ENCODE peak calls at places on chromosomes 4 and X, in seven cellular contexts. H is ovary, O is keratinocyte, S is K562, D is upper lobe of right lung, I is PC-3, Y is endodermal cell. V is an unnamed sample.
A peak's percentile ranks its signal among the peaks of the same experiment; 100 is the strongest.

GRCh38 chrX:118847676-118848075 is 24.1 kb downstream of the ZCCHC12 start:
- DNase-seq in H (no peak), O (no peak), S (peak; percentile 58), D (no peak), I (peak; percentile 80), Y (no peak), V (no peak)

GRCh38 chr4:139901516-139902327 is 236.1 kb downstream of the MGST2 start:
- DNase-seq in H (no peak), O (no peak), S (no peak), D (no peak), I (peak; percentile 33), Y (no peak), V (no peak)

GRCh38 chr4:37453004-37453360 is 208.4 kb downstream of the NWD2 start:
- DNase-seq in H (no peak), O (peak; percentile 23), S (peak; percentile 47), D (no peak), I (peak; percentile 87), Y (peak; percentile 86), V (peak; percentile 88)

GRCh38 chr4:42412251-42412650 is 15.0 kb downstream of the SHISA3 start:
- DNase-seq in H (no peak), O (no peak), S (no peak), D (no peak), I (peak; percentile 89), Y (no peak), V (no peak)

GRCh38 chrX:134932528-134933217 is 58.1 kb upstream of the SMIM10 start:
- DNase-seq in H (no peak), O (no peak), S (no peak), D (no peak), I (peak; percentile 56), Y (no peak), V (no peak)

GRCh38 chr4:68349361-68350360 is at the start of gene YTHDC1:
- DNase-seq in H (peak; percentile 96), O (peak; percentile 58), S (peak; percentile 92), D (peak; percentile 98), I (peak; percentile 99), Y (peak; percentile 97), V (peak; percentile 98)

GRCh38 chr4:65592089-65592488 is 78.2 kb downstream of the EPHA5 start:
- DNase-seq in H (no peak), O (no peak), S (no peak), D (no peak), I (no peak), Y (peak; percentile 68), V (no peak)

GRCh38 chr4:138645289-138645688 is 370.3 kb upstream of the NOCT start:
- DNase-seq in H (no peak), O (no peak), S (no peak), D (no peak), I (peak; percentile 71), Y (no peak), V (no peak)

GRCh38 chr4:52643846-52644245 is 15.3 kb downstream of the USP46 start:
- DNase-seq in H (no peak), O (no peak), S (no peak), D (peak; percentile 75), I (peak; percentile 45), Y (no peak), V (peak; percentile 88)

GRCh38 chr4:95387719-95388118 is 161.1 kb downstream of the UNC5C start:
- DNase-seq in H (no peak), O (no peak), S (no peak), D (no peak), I (no peak), Y (no peak), V (no peak)

GRCh38 chrX:80174925-80175574 is 160.5 kb downstream of the TBX22 start:
- DNase-seq in H (no peak), O (no peak), S (no peak), D (no peak), I (peak; percentile 68), Y (no peak), V (peak; percentile 15)

GRCh38 chr4:52076731-52077130 is 25.6 kb downstream of the SPATA18 start:
- DNase-seq in H (peak; percentile 20), O (no peak), S (no peak), D (no peak), I (no peak), Y (peak; percentile 90), V (peak; percentile 15)

GRCh38 chrX:17813277-17813676 is 47.8 kb downstream of the RAI2 start:
- DNase-seq in H (no peak), O (no peak), S (no peak), D (no peak), I (no peak), Y (no peak), V (no peak)

GRCh38 chrX:136397001-136397400 is 90.7 kb upstream of the BRS3 start:
- DNase-seq in H (no peak), O (no peak), S (no peak), D (no peak), I (peak; percentile 85), Y (peak; percentile 49), V (no peak)

GRCh38 chr4:26239796-26240195 is 81.0 kb upstream of the RBPJ start:
- DNase-seq in H (no peak), O (no peak), S (no peak), D (no peak), I (no peak), Y (no peak), V (no peak)
- H3K27ac ChIP-seq in H (no peak overlapping the region), O (no peak overlapping the region), S (no peak overlapping the region), D (no peak overlapping the region), I (peak overlapping the region; percentile 79), Y (peak overlapping the region; percentile 85), V (no peak overlapping the region)

DNA sequence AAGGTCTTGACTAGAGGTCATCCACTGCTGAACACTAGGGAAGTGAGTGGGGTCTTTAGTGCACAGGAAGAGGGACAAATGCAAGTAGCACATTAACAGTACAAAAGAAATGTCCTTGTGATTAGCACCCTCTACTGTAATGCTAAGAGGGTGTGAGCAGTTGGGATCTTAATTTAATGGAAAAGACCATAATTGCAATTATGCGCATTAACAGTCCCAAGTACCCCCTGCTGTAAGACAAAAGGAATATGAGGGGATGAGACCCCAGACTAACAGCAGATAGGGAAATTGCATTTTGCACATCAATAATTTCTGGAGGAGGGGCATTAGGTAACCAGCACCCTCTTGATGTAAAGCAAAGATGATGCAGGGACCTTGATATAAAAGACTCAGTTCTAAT is 285.0 kb downstream of the CHIC1 start:
- DNase-seq in H (no peak), O (no peak), S (no peak), D (no peak), I (no peak), Y (no peak), V (no peak)
- H3K4me3 ChIP-seq in H (no peak overlapping the region), O (no peak overlapping the region), S (peak overlapping the region; percentile 34), D (no peak overlapping the region), I (no peak overlapping the region), Y (no peak overlapping the region), V (no peak overlapping the region)

DNA sequence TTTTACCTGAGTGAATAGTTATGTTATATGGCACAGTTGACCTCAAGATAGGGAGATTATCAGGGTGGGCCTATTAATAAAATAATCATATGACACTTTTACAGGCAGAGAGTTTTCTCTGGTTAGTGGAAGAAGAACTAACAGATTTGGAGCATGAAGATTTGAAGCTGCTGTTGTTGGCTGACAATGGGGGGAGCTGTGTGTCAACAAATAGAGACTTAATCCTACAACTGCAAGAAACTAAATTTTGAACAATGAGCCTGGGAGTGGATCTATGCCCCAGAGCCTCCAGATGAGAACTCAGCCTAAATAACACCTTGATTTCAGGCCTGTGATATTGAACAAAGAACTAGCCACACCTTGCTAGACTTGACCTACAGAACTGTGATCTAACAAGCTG is 7.2 kb upstream of the CCSER1 start:
- DNase-seq in H (no peak), O (no peak), S (no peak), D (no peak), I (peak; percentile 22), Y (peak; percentile 55), V (peak; percentile 10)
- TF ChIP-seq CTCF in H (no peak), O (no peak), S (no peak), D (no peak), I (peak; percentile 33), Y (peak; percentile 52), V (no peak)

GRCh38 chr4:110622841-110623709 is at the start of gene PITX2:
- DNase-seq in H (peak; percentile 57), O (peak; percentile 17), S (peak; percentile 50), D (peak; percentile 80), I (no peak), Y (peak; percentile 100), V (peak; percentile 71)

GRCh38 chr4:110624904-110625494 is 2.1 kb upstream of the PITX2 start:
- DNase-seq in H (no peak), O (no peak), S (no peak), D (no peak), I (no peak), Y (no peak), V (no peak)

GRCh38 chr4:110624016-110624770 is 1.3 kb upstream of the PITX2 start:
- DNase-seq in H (no peak), O (no peak), S (no peak), D (no peak), I (no peak), Y (no peak), V (no peak)

GRCh38 chr4:110621839-110622751 is 782 bp downstream of the PITX2 start:
- DNase-seq in H (no peak), O (no peak), S (no peak), D (no peak), I (no peak), Y (peak; percentile 89), V (no peak)

DNA sequence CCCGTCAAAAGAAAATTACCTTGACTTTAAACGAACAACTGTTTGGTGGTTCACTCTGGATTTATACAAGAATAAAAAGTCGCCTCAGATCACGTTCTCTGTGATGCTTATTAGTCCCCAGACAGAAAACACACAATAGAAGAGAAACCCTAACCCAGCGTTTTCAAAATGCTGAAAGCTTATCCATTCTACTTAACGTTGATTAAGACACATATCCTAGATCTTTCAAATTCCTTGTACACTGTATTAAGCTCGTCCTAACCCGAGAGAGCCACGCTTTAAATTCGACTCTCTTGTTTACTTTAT is 786 bp upstream of the PITX2 start:
- DNase-seq in H (no peak), O (no peak), S (no peak), D (no peak), I (no peak), Y (no peak), V (no peak)
- H3K27ac ChIP-seq in H (no peak overlapping the region), O (no peak overlapping the region), S (no peak overlapping the region), D (no peak overlapping the region), I (no peak overlapping the region), Y (no peak overlapping the region), V (no peak overlapping the region)